ENCODE peak calls at places on chromosomes 2 and 18, in four cellular contexts. D is hepatocyte, F is cardiac fibroblast, W is BJ. O is an unnamed sample.
A peak's percentile ranks its signal among the peaks of the same experiment; 100 is the strongest.

GRCh38 chr2:209523041-209523740 is 99.3 kb downstream of the MAP2 start:
- DNase-seq in W (no peak), F (no peak), D (no peak), O (no peak)

GRCh38 chr2:230411484-230412368 is 4.3 kb upstream of the SP100 start:
- DNase-seq in F (peak; percentile 64), W (no peak), D (peak; percentile 78), O (no peak)

GRCh38 chr18:12839057-12839525 is 44.9 kb downstream of the PTPN2 start:
- DNase-seq in D (no peak), F (no peak), W (no peak), O (no peak)

GRCh38 chr18:3151379-3152264 is 68.1 kb downstream of the MYOM1 start:
- DNase-seq in W (no peak), D (peak; percentile 35), F (peak; percentile 55), O (no peak)

GRCh38 chr2:8567469-8568108 is 114.3 kb upstream of the ID2 start:
- DNase-seq in F (no peak), W (no peak), D (peak; percentile 40), O (peak; percentile 12)

GRCh38 chr2:205996156-205996555 is 89.8 kb downstream of the INO80D start:
- DNase-seq in W (no peak), D (no peak), F (no peak), O (no peak)

GRCh38 chr2:39620067-39620466 is 45.6 kb upstream of the TMEM178A start:
- DNase-seq in W (peak; percentile 44), D (peak; percentile 40), F (peak; percentile 94), O (peak; percentile 34)

GRCh38 chr2:156077041-156077735 is 255.3 kb downstream of the NR4A2 start:
- DNase-seq in W (no peak), D (no peak), F (no peak), O (no peak)

GRCh38 chr18:9475643-9476580 is 599 bp downstream of the RALBP1 start:
- DNase-seq in F (peak; percentile 46), W (no peak), D (peak; percentile 11), O (no peak)

GRCh38 chr2:205407984-205408383 is 274.3 kb upstream of the NRP2 start:
- DNase-seq in W (peak; percentile 67), D (no peak), F (peak; percentile 22), O (peak; percentile 70)

GRCh38 chr18:33113421-33113820 is 327.1 kb downstream of the CCDC178 start:
- DNase-seq in F (no peak), W (no peak), D (no peak), O (no peak)

GRCh38 chr2:105789745-105790466 is 45.2 kb downstream of the NCK2 start:
- DNase-seq in F (peak; percentile 59), W (peak; percentile 37), D (no peak), O (peak; percentile 52)

GRCh38 chr2:76793647-76794334 is 728.4 kb downstream of the LRRTM4 start:
- DNase-seq in D (no peak), W (no peak), F (no peak), O (no peak)

GRCh38 chr2:133986076-133986837 is 267.6 kb upstream of the MGAT5 start:
- DNase-seq in D (peak; percentile 35), F (peak; percentile 34), W (no peak), O (peak; percentile 14)

GRCh38 chr2:8438476-8438875 is 243.4 kb upstream of the ID2 start:
- DNase-seq in D (no peak), F (no peak), W (no peak), O (no peak)

GRCh38 chr18:24270937-24271380 is 126.7 kb downstream of the OSBPL1A start:
- DNase-seq in F (peak; percentile 59), D (peak; percentile 23), W (no peak), O (no peak)

GRCh38 chr2:238081150-238081549 is 19.0 kb upstream of the ESPNL start:
- DNase-seq in D (no peak), F (no peak), W (no peak), O (no peak)

GRCh38 chr18:47075098-47075883 is 39.9 kb upstream of the ELOA2 start:
- DNase-seq in D (peak; percentile 28), W (peak; percentile 14), F (peak; percentile 29), O (no peak)

GRCh38 chr2:112891333-112891950 is 19.5 kb upstream of the IL37 start:
- DNase-seq in D (peak; percentile 62), W (no peak), F (no peak), O (no peak)

GRCh38 chr2:71782323-71782722 is 329.0 kb downstream of the DYSF start:
- DNase-seq in F (no peak), D (no peak), W (no peak), O (no peak)

GRCh38 chr18:58315739-58316215 is 271.8 kb downstream of the NEDD4L start:
- DNase-seq in W (no peak), F (peak; percentile 42), D (no peak), O (no peak)

GRCh38 chr2:11576398-11576797 is 42.6 kb downstream of the GREB1 start:
- DNase-seq in W (no peak), F (no peak), D (no peak), O (no peak)

GRCh38 chr2:24515841-24516240 is 24.8 kb downstream of the NCOA1 start:
- DNase-seq in W (no peak), F (no peak), D (no peak), O (no peak)

GRCh38 chr2:3421053-3421452 is 41.6 kb downstream of the TRAPPC12 start:
- DNase-seq in F (no peak), W (no peak), D (no peak), O (no peak)

GRCh38 chr2:188410504-188411235 is 119.0 kb downstream of the GULP1 start:
- DNase-seq in F (peak; percentile 44), W (no peak), D (no peak), O (no peak)
- H3K4me3 ChIP-seq in F (no peak overlapping the region), W (no peak overlapping the region), D (no peak overlapping the region), O (no peak overlapping the region)

DNA sequence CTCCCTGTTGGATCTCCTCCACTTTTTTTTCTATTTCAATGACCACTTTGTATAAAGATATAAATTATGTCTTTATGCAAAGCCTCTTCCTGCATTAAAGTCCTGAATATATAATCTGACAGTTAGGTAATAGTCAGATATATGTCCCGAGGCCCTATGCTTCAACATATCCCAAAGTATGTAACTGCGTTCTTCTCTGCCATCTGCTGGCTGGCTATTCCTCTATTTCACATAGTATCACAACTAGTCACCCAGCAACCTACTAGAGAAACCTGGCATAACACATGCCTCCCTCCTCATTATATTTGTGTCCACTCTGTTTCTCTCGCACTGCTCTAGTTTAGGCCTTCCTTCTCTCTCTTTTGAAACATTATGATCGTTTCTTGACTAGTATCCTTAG is 640.8 kb downstream of the DPP10 start:
- DNase-seq in F (no peak), D (peak; percentile 5), W (no peak), O (no peak)
- TF ChIP-seq CTCF in F (no peak), D (peak; percentile 25), W (no peak), O (no peak)

DNA sequence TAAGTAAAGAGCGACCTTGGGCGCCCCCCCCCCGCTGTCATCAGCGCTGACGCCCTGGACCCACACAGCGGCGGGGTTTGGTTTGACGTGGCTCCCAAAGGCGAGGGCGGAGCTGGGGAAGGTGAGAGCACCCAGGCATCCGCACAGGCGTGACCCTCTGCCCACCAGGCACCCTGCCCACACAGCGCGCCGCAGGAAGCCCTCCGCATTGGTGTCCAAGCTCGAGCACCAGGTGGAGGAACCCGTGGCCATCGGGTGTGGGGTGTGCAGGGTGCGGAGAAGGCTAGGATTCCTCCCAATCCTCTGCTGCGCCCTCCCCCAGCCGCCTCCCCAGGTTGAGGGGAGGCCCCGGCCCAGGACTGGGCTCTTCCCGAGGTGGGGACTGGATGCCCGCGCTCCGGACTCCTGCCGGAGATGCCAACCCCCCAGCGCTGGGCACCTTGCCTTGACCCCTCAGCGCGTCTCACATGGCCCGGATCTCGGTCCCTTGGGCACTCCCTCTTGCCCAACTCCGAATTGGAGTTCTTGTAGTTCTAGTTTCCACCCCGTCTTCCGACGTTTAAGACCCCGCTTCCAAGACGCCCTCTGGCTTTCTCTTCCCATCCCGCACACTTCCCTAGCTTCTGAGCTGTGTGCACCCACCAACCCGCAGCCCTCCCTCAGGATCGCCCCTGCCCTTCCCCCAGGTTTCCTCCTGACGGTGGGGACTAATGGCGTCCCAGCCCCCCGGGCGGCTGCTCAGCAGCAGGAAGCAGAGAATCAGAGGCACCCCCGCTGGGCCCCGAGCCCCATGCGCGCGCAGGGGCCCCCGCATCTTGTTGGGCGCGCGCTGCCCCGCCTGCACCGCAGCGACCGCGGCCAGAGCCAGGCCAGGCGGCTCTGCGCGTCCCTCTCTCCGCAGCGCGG is 25.9 kb upstream of the RESP18 start:
- DNase-seq in F (no peak), W (no peak), D (no peak), O (no peak)
- H3K4me3 ChIP-seq in F (no peak overlapping the region), W (no peak overlapping the region), D (no peak overlapping the region), O (peak overlapping the region; percentile 18)

GRCh38 chr2:27320958-27321543 is 1.8 kb downstream of the MPV17 start:
- DNase-seq in W (peak; percentile 95), D (peak; percentile 94), F (peak; percentile 99), O (peak; percentile 97)
- TF ChIP-seq CTCF in W (peak; percentile 79), D (peak; percentile 47), F (peak; percentile 76), O (peak; percentile 70)

DNA sequence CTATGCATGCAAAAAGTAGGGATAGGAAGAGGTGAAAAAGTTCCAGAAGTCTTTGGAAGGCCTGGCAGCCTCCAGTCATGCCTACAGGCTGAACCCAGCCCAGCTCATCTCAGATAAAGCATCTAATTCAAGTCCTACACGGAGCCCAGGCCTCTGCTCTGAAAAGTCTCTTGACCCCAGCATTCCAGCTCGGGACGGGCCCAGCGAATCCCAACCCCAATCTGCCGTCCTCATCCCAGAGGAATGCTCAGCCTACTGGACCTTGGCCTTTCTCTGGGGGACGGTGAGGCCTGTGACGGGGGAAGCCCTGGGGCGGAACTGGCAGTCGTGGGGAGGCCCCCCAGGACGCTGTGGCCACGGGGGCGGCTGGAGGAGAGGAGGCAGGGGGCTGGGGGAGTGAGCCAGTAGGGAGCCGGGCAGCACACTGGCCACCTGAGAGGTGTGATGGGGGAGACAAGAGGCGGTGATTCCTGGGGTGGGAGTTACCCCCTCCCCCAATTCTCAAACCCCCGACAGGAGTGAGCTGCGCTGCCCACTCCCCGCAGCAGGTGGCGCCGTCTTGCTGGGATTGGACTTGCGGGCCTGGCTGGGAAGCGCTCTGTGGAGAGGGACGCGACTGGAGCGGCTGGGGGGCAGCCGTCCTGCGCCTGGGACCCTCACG is 182.4 kb upstream of the HAAO start:
- DNase-seq in D (peak; percentile 87), W (no peak), F (peak; percentile 69), O (no peak)
- H3K4me3 ChIP-seq in D (no peak overlapping the region), W (peak overlapping the region; percentile 12), F (peak overlapping the region; percentile 45), O (peak overlapping the region; percentile 48)

GRCh38 chr2:227551804-227552203 is 46.9 kb upstream of the SCYGR2 start:
- DNase-seq in D (no peak), F (no peak), W (no peak), O (no peak)

GRCh38 chr2:227545990-227546389 is 52.7 kb upstream of the SCYGR2 start:
- DNase-seq in F (peak; percentile 22), D (no peak), W (no peak), O (no peak)
- TF ChIP-seq CTCF in F (peak; percentile 22), D (no peak), W (peak; percentile 16), O (no peak)

GRCh38 chr2:25711641-25712369 is 38.4 kb upstream of the DTNB start:
- DNase-seq in D (no peak), F (no peak), W (no peak), O (no peak)
- H3K4me3 ChIP-seq in D (no peak overlapping the region), F (no peak overlapping the region), W (no peak overlapping the region), O (no peak overlapping the region)

GRCh38 chr2:68356599-68357239 is 8.4 kb upstream of the PLEK start:
- DNase-seq in F (no peak), W (no peak), D (no peak), O (no peak)

GRCh38 chr2:68357608-68358337 is 7.3 kb upstream of the PLEK start:
- DNase-seq in F (peak; percentile 66), W (no peak), D (peak; percentile 21), O (no peak)

GRCh38 chr2:68352651-68353386 is 12.3 kb upstream of the PLEK start:
- DNase-seq in F (peak; percentile 50), W (no peak), D (no peak), O (no peak)
- TF ChIP-seq CTCF in F (no peak), W (no peak), D (no peak), O (no peak)